ENCODE peak calls at places on chromosomes 2 and 18, in six cellular contexts. T is OCI-LY7; H is effector memory CD8-positive, alpha-beta T cell; M is nucleus accumbens; W is GM13977; X is CD4-positive, alpha-beta T cell. R is an unnamed sample.

GRCh38 chr2:199405241-199405640 is 52.5 kb downstream of the SATB2 start:
- DNase-seq in T (no peak), H (no peak), M (no peak), W (no peak), X (no peak), R (peak)

GRCh38 chr2:40363631-40364030 is 88.3 kb downstream of the SLC8A1 start:
- DNase-seq in T (peak), H (no peak), M (no peak), W (no peak), X (no peak), R (no peak)

GRCh38 chr2:201215963-201216362 is 33.0 kb downstream of the CASP10 start:
- DNase-seq in T (no peak), H (no peak), M (no peak), W (no peak), X (no peak), R (no peak)

GRCh38 chr18:62897153-62897552 is 181.8 kb downstream of the PHLPP1 start:
- DNase-seq in T (no peak), H (no peak), M (no peak), W (no peak), X (no peak), R (peak)

GRCh38 chr2:99431587-99432275 is 58.1 kb downstream of the REV1 start:
- DNase-seq in T (no peak), H (no peak), M (no peak), W (no peak), X (no peak), R (no peak)

GRCh38 chr2:134491796-134492441 is 226.9 kb downstream of the TMEM163 start:
- DNase-seq in T (no peak), H (no peak), M (no peak), W (no peak), X (no peak), R (peak)

GRCh38 chr2:24083567-24084385 is 858 bp downstream of the TP53I3 start:
- DNase-seq in T (peak), H (no peak), M (no peak), W (peak), X (no peak), R (peak)

GRCh38 chr2:240166761-240167587 is 26.5 kb upstream of the OTOS start:
- DNase-seq in T (no peak), H (no peak), M (no peak), W (no peak), X (no peak), R (no peak)

GRCh38 chr2:58054264-58054663 is 7.7 kb downstream of the VRK2 start:
- DNase-seq in T (no peak), H (no peak), M (no peak), W (no peak), X (no peak), R (no peak)

GRCh38 chr2:163850036-163850435 is 114.2 kb upstream of the FIGN start:
- DNase-seq in T (no peak), H (no peak), M (no peak), W (no peak), X (no peak), R (no peak)

GRCh38 chr18:45935591-45936335 is 31.4 kb downstream of the EPG5 start:
- DNase-seq in T (no peak), H (no peak), M (no peak), W (no peak), X (no peak), R (peak)

GRCh38 chr2:33616873-33617272 is 17.8 kb upstream of the FAM98A start:
- DNase-seq in T (no peak), H (no peak), M (no peak), W (no peak), X (no peak), R (peak)

GRCh38 chr2:64923385-64923710 is 65.9 kb upstream of the SLC1A4 start:
- DNase-seq in T (peak), H (no peak), M (no peak), W (no peak), X (no peak), R (no peak)

GRCh38 chr2:134233733-134234135 is 20.1 kb upstream of the MGAT5 start:
- DNase-seq in T (peak), H (no peak), M (no peak), W (peak), X (no peak), R (no peak)

GRCh38 chr2:46615555-46616487 is 136.5 kb downstream of the TMEM247 start:
- DNase-seq in T (peak), H (no peak), M (peak), W (peak), X (peak), R (no peak)

GRCh38 chr2:162934191-162934590 is 95.6 kb upstream of the KCNH7 start:
- DNase-seq in T (no peak), H (no peak), M (no peak), W (no peak), X (no peak), R (no peak)

GRCh38 chr2:23596316-23596885 is 211.4 kb downstream of the KLHL29 start:
- DNase-seq in T (no peak), H (no peak), M (no peak), W (no peak), X (no peak), R (peak)

GRCh38 chr18:10099539-10100140 is 185.8 kb downstream of the VAPA start:
- DNase-seq in T (no peak), H (no peak), M (no peak), W (no peak), X (no peak), R (no peak)

GRCh38 chr18:22924589-22924988 is 8.5 kb upstream of the RBBP8 start:
- DNase-seq in T (no peak), H (no peak), M (no peak), W (no peak), X (no peak), R (no peak)

GRCh38 chr2:201149064-201149820 is 33.3 kb downstream of the CFLAR start:
- DNase-seq in T (no peak), H (no peak), M (no peak), W (no peak), X (no peak), R (peak)

GRCh38 chr2:149991576-149991975 is 404.0 kb upstream of the MMADHC start:
- DNase-seq in T (no peak), H (no peak), M (no peak), W (no peak), X (no peak), R (peak)

GRCh38 chr18:13453714-13454113 is 235.2 kb downstream of the LDLRAD4 start:
- DNase-seq in T (no peak), H (no peak), M (no peak), W (no peak), X (no peak), R (no peak)